ENCODE peak calls at places on chromosomes 5 and 9, in nine cellular contexts. J is tibial nerve; V is cardiac muscle cell; E is effector memory CD4-positive, alpha-beta T cell; O is CD8-positive, alpha-beta T cell; A is prostate gland; G is AG04450; Z is ascending aorta; Y is astrocyte of the spinal cord. D is an unnamed sample.

GRCh38 chr5:142073617-142074405 is 34.8 kb upstream of the NDFIP1 start:
- DNase-seq in Z (no peak), V (no peak), Y (no peak), A (no peak), O (no peak), J (no peak), E (no peak), G (no peak), D (no peak)

GRCh38 chr5:151094054-151094858 is 13.4 kb upstream of the TNIP1 start:
- DNase-seq in Y (no peak), Z (no peak), G (no peak), A (no peak), E (peak; percentile 66), V (no peak), O (peak; percentile 53), J (no peak), D (no peak)

GRCh38 chr9:74078647-74079046 is 418.5 kb upstream of the RORB start:
- DNase-seq in V (no peak), Y (peak; percentile 84), E (no peak), O (no peak), G (no peak), J (no peak), A (no peak), Z (no peak), D (no peak)

GRCh38 chr9:69346596-69347390 is 21.8 kb downstream of the ENTREP1 start:
- DNase-seq in O (no peak), V (no peak), Z (no peak), G (no peak), J (no peak), A (peak; percentile 72), Y (no peak), E (no peak), D (no peak)

GRCh38 chr5:157865844-157866243 is 6.9 kb upstream of the CLINT1 start:
- DNase-seq in A (no peak), Y (no peak), O (no peak), V (no peak), J (no peak), E (no peak), Z (no peak), G (peak; percentile 52), D (no peak)

GRCh38 chr5:82922086-82922734 is 155.0 kb downstream of the TMEM167A start:
- DNase-seq in A (no peak), G (no peak), J (no peak), E (no peak), Y (no peak), O (no peak), V (no peak), Z (no peak), D (no peak)

GRCh38 chr9:81680006-81680405 is 9.3 kb downstream of the TLE1 start:
- DNase-seq in A (no peak), V (no peak), O (no peak), Y (no peak), J (no peak), Z (no peak), E (no peak), G (no peak), D (no peak)

GRCh38 chr9:110842169-110842568 is 173.6 kb downstream of the MUSK start:
- DNase-seq in A (no peak), O (no peak), Y (peak; percentile 32), V (no peak), E (no peak), Z (no peak), J (no peak), G (no peak), D (no peak)

GRCh38 chr5:150946351-150946905 is 41.6 kb upstream of the ZNF300 start:
- DNase-seq in G (peak; percentile 2), E (no peak), Z (no peak), O (no peak), V (no peak), A (peak; percentile 62), J (peak; percentile 68), Y (peak; percentile 90), D (peak; percentile 87)

GRCh38 chr5:169213479-169213878 is 87.5 kb downstream of the SLIT3 start:
- DNase-seq in A (no peak), V (no peak), Y (no peak), G (no peak), O (no peak), E (no peak), Z (no peak), J (no peak), D (no peak)

GRCh38 chr5:139669681-139670368 is 21.7 kb downstream of the CXXC5 start:
- DNase-seq in O (peak; percentile 48), E (no peak), A (no peak), V (peak; percentile 74), J (no peak), Z (no peak), Y (no peak), G (no peak), D (peak; percentile 84)

GRCh38 chr9:136089697-136090045 is 5.4 kb downstream of the NACC2 start:
- DNase-seq in J (no peak), E (no peak), G (no peak), Y (peak; percentile 55), A (no peak), V (no peak), Z (no peak), O (no peak), D (no peak)
- H3K4me3 ChIP-seq in J (no peak overlapping the region), E (no peak overlapping the region), G (no peak overlapping the region), Y (no peak overlapping the region), A (no peak overlapping the region), V (no peak overlapping the region), Z (no peak overlapping the region), O (no peak overlapping the region), D (no peak overlapping the region)

GRCh38 chr9:98974554-98974953 is 30.8 kb downstream of the COL15A1 start:
- DNase-seq in G (no peak), Y (no peak), Z (no peak), A (no peak), J (no peak), V (no peak), E (no peak), O (no peak), D (no peak)
- H3K4me3 ChIP-seq in G (no peak overlapping the region), Y (no peak overlapping the region), Z (peak overlapping the region; percentile 39), A (no peak overlapping the region), J (no peak overlapping the region), V (no peak overlapping the region), E (no peak overlapping the region), O (peak overlapping the region; percentile 33), D (peak overlapping the region; percentile 31)

DNA sequence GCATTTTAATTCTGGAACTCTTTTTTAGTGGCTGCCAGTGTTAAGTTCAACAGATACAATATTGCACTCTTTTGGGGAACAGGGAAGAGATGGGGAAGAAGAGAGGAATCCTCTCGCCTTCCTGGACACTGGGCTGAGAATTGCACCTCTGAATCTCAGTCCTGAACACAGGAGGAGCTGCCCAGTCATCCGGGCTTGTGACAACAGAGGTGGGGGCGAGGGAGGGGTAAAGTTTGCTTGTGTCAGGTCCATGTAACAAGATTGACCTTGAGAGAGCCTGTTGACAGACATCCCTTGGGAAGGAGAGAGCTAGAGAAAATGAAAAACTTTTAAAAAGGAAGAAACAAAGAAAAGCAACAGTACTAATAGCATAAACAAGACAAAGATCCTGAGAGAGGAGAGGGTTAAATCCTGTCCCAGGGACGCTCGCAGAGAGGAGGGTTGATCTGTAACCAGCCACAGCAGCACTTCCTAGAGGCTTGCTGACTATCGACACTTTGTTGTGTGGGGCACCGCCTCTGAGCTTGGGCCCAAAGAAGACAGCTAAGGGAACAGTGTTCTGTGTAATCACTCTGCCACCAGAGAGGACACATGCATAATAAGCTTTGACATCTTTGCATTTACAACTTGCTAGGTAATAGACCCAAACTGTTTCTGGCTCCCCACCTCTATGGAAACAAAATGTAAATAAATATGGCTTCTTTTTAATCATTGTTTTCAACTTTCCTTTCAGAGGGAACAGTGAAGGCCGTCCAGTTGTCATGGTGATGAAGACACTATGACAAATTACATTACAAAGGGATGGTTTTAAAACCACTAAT is 363.7 kb downstream of the CSNK1G3 start:
- DNase-seq in Z (no peak), V (peak; percentile 84), G (no peak), E (no peak), Y (peak; percentile 13), J (no peak), O (no peak), A (no peak), D (peak; percentile 27)
- H3K4me3 ChIP-seq in Z (no peak overlapping the region), V (no peak overlapping the region), G (no peak overlapping the region), E (no peak overlapping the region), Y (no peak overlapping the region), J (no peak overlapping the region), O (no peak overlapping the region), A (no peak overlapping the region), D (no peak overlapping the region)

GRCh38 chr9:96567203-96567700 is 52.4 kb downstream of the CDC14B start:
- DNase-seq in Z (no peak), A (no peak), E (no peak), Y (peak; percentile 11), O (peak; percentile 34), V (no peak), G (no peak), J (no peak), D (no peak)

GRCh38 chr9:96564217-96564616 is 55.4 kb downstream of the CDC14B start:
- DNase-seq in G (no peak), Z (no peak), V (no peak), E (no peak), O (no peak), J (no peak), A (no peak), Y (no peak), D (no peak)

GRCh38 chr9:96566401-96567202 is 53.0 kb downstream of the CDC14B start:
- DNase-seq in O (peak; percentile 80), A (peak; percentile 69), Y (peak; percentile 38), E (peak; percentile 72), G (no peak), V (peak; percentile 81), Z (peak; percentile 24), J (peak; percentile 69), D (peak; percentile 93)

GRCh38 chr9:96565684-96566360 is 53.8 kb downstream of the CDC14B start:
- DNase-seq in O (no peak), Y (peak; percentile 28), A (no peak), Z (no peak), G (no peak), J (no peak), V (no peak), E (no peak), D (no peak)
- H3K4me3 ChIP-seq in O (peak overlapping the region; percentile 76), Y (peak overlapping the region; percentile 61), A (peak overlapping the region; percentile 67), Z (peak overlapping the region; percentile 70), G (peak overlapping the region; percentile 63), J (peak overlapping the region; percentile 51), V (peak overlapping the region; percentile 44), E (peak overlapping the region; percentile 84), D (peak overlapping the region; percentile 60)

DNA sequence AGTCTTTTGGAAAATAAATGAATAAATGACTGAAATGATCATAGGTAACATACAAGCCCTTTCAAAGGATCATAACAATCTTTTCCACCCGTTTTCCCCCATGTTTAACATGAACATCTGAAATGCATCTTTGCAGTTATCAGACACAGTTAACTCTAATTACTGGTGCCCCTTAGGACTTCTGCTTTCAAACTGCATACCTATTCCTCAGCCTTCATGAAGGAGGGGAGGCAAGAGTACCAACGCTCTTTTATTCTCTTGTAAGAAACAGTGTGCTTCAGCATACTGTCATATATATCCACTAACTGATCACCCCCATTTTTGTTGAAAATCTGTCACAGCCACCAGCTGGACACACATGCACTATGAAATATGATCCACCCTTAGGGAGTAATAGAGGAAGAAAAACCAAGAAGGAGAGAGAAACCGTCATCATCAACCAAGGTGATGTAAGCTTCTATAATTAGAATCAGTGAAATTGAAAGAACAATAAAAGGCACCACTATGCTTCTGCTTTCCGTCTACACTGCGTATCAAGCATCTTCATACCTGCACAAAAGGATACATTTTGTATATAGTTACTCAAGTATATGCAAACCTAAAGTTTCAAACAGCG is 98.7 kb downstream of the RAPGEF6 start:
- DNase-seq in V (no peak), O (no peak), A (no peak), Z (no peak), J (no peak), G (no peak), E (no peak), Y (peak; percentile 73), D (no peak)
- H3K4me3 ChIP-seq in V (no peak overlapping the region), O (no peak overlapping the region), A (no peak overlapping the region), Z (no peak overlapping the region), J (no peak overlapping the region), G (no peak overlapping the region), E (peak overlapping the region; percentile 4), Y (no peak overlapping the region), D (no peak overlapping the region)